ENCODE peak calls at places on chromosome 3, in ten cellular contexts. Y is cardiac fibroblast, R is heart left ventricle, W is sigmoid colon, M is GM12865, J is HFF-Myc, Z is GM23338, U is astrocyte of the spinal cord, Q is fibroblast of mammary gland, L is uterus. B is an unnamed sample.

GRCh38 chr3:22713936-22714335 is 489.2 kb upstream of the UBE2E2 start:
- DNase-seq in Y (peak; percentile 68), R (no peak), W (no peak), M (no peak), J (no peak), Z (no peak), U (peak; percentile 79), Q (peak; percentile 90), L (no peak), B (peak; percentile 33)

GRCh38 chr3:186452517-186452916 is 90.5 kb upstream of the DGKG start:
- DNase-seq in Y (peak; percentile 85), R (no peak), W (no peak), M (no peak), J (peak; percentile 44), Z (no peak), U (peak; percentile 89), Q (peak; percentile 91), L (no peak), B (peak; percentile 87)

GRCh38 chr3:24111711-24112110 is 166.6 kb downstream of the NR1D2 start:
- DNase-seq in Y (no peak), R (no peak), W (no peak), M (no peak), J (no peak), Z (no peak), U (no peak), Q (peak; percentile 37), L (no peak), B (no peak)

GRCh38 chr3:14909250-14909649 is 38.1 kb upstream of the NR2C2 start:
- DNase-seq in Y (no peak), R (no peak), W (no peak), M (no peak), J (no peak), Z (no peak), U (no peak), Q (no peak), L (no peak), B (no peak)

GRCh38 chr3:40088527-40089170 is 220.9 kb upstream of the EIF1B start:
- DNase-seq in Y (no peak), R (no peak), W (no peak), M (no peak), J (no peak), Z (peak; percentile 11), U (no peak), Q (no peak), L (no peak), B (no peak)

GRCh38 chr3:188956839-188957489 is 214.8 kb upstream of the TPRG1 start:
- DNase-seq in Y (peak; percentile 84), R (no peak), W (no peak), M (peak; percentile 45), J (no peak), Z (peak; percentile 89), U (peak; percentile 80), Q (peak; percentile 80), L (peak; percentile 62), B (peak; percentile 62)

GRCh38 chr3:40631341-40631995 is 106.7 kb downstream of the ZNF621 start:
- DNase-seq in Y (no peak), R (no peak), W (no peak), M (no peak), J (no peak), Z (no peak), U (no peak), Q (no peak), L (no peak), B (no peak)

GRCh38 chr3:189233225-189233858 is 61.6 kb downstream of the TPRG1 start:
- DNase-seq in Y (peak; percentile 78), R (peak; percentile 66), W (no peak), M (peak; percentile 52), J (peak; percentile 22), Z (peak; percentile 81), U (peak; percentile 65), Q (peak; percentile 79), L (peak; percentile 46), B (peak; percentile 35)

GRCh38 chr3:69740103-69741021 is 1.1 kb downstream of the MITF start:
- DNase-seq in Y (no peak), R (peak; percentile 40), W (peak; percentile 68), M (peak; percentile 11), J (no peak), Z (peak; percentile 88), U (no peak), Q (no peak), L (peak; percentile 62), B (no peak)

GRCh38 chr3:195171093-195171873 is 99.7 kb downstream of the XXYLT1 start:
- DNase-seq in Y (no peak), R (peak; percentile 58), W (no peak), M (no peak), J (no peak), Z (no peak), U (no peak), Q (no peak), L (peak; percentile 18), B (no peak)

GRCh38 chr3:53581671-53582070 is 87.3 kb downstream of the CACNA1D start:
- DNase-seq in Y (no peak), R (no peak), W (no peak), M (peak; percentile 5), J (peak; percentile 20), Z (no peak), U (peak; percentile 1), Q (peak; percentile 42), L (no peak), B (no peak)

GRCh38 chr3:195129644-195130492 is 141.1 kb downstream of the XXYLT1 start:
- DNase-seq in Y (peak; percentile 42), R (no peak), W (no peak), M (peak; percentile 98), J (no peak), Z (no peak), U (peak; percentile 31), Q (peak; percentile 63), L (no peak), B (no peak)

GRCh38 chr3:39135170-39135805 is 18.1 kb downstream of the CSRNP1 start:
- DNase-seq in Y (no peak), R (peak; percentile 71), W (peak; percentile 62), M (no peak), J (no peak), Z (no peak), U (no peak), Q (no peak), L (peak; percentile 56), B (no peak)

GRCh38 chr3:14988988-14989394 is 41.6 kb downstream of the NR2C2 start:
- DNase-seq in Y (no peak), R (no peak), W (no peak), M (peak; percentile 94), J (no peak), Z (peak; percentile 79), U (no peak), Q (peak; percentile 1), L (no peak), B (no peak)

GRCh38 chr3:137764001-137764433 is at the start of gene SOX14:
- DNase-seq in Y (no peak), R (no peak), W (no peak), M (no peak), J (no peak), Z (peak; percentile 98), U (no peak), Q (no peak), L (no peak), B (no peak)

GRCh38 chr3:68089572-68089991 is 435.2 kb upstream of the SUCLG2 start:
- DNase-seq in Y (no peak), R (no peak), W (no peak), M (no peak), J (no peak), Z (no peak), U (peak; percentile 33), Q (no peak), L (no peak), B (peak; percentile 48)

GRCh38 chr3:7813412-7813811 is 688.2 kb upstream of the LMCD1 start:
- DNase-seq in Y (no peak), R (no peak), W (no peak), M (no peak), J (no peak), Z (peak; percentile 7), U (no peak), Q (no peak), L (no peak), B (no peak)

GRCh38 chr3:45929042-45929679 is 14.1 kb upstream of the CXCR6 start:
- DNase-seq in Y (peak; percentile 36), R (no peak), W (peak; percentile 65), M (peak; percentile 75), J (no peak), Z (peak; percentile 64), U (no peak), Q (peak; percentile 31), L (no peak), B (no peak)
- TF ChIP-seq CTCF in Y (peak; percentile 86), R (peak; percentile 48), W (peak; percentile 13), M (peak; percentile 94), J (peak; percentile 82), Z (peak; percentile 80), U (peak; percentile 87), Q (peak; percentile 80), L (peak; percentile 38), B (peak; percentile 78)

DNA sequence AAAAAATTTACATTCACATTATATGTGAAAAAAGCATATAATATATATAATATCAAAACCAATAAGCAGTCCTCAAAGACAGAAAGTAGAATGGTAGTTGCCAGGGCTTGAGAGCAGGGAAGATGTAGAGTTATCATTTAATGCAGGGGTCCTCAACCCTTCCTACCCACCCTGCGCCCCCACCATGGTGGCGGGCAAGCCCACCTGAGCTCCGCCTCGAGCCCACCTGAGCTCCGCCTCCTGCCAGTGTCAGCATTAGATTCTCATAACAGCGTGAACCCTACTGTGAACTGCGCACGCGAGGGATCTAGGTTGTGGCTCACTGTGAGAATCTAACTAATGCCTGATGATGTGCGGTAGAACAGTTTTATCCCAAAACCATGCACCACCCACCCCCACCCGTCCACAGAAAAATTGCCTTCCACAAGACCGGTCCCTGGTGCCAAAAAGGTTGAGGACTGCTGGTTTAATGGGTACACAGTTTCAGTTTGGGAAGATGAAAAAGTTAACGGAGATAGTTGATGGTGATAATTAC is 3.0 kb downstream of the TRIM59 start:
- DNase-seq in Y (no peak), R (no peak), W (no peak), M (no peak), J (no peak), Z (no peak), U (no peak), Q (no peak), L (no peak), B (no peak)
- H3K4me3 ChIP-seq in Y (no peak overlapping the region), R (no peak overlapping the region), W (no peak overlapping the region), M (no peak overlapping the region), J (peak overlapping the region; percentile 89), Z (peak overlapping the region; percentile 65), U (no peak overlapping the region), Q (no peak overlapping the region), L (no peak overlapping the region), B (no peak overlapping the region)

DNA sequence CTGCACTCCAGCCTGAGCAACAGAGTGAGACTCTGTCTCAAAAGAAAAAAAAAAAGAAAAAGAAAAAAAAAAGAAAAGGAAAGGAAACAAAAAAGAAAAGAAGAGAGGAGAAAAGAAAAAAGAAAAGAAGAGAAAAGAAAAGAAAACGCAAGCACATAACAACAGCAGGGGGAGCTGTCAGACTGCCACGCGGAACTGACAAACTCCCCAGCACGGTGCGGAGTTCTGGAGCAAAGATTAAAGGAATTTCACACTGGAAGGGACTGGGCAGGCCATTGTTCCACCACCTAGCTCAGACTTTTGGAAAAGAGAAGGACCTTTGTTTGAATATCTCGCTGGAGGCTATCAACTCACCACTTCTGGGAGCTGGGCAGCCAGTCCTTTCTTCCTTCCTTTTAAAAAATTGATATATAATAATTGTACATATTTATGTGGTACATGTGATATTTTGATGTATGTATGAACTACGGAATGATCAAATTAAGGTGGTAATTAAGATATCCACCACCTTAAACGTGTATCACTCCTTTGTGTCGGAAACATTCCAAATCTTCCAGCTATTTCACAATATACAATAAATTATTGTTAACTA is 40.5 kb downstream of the DPPA2 start:
- DNase-seq in Y (peak; percentile 67), R (no peak), W (no peak), M (peak; percentile 1), J (no peak), Z (peak; percentile 85), U (peak; percentile 60), Q (peak; percentile 30), L (no peak), B (peak; percentile 33)
- TF ChIP-seq CTCF in Y (peak; percentile 55), R (peak; percentile 61), W (peak; percentile 31), M (peak; percentile 17), J (peak; percentile 28), Z (peak; percentile 95), U (peak; percentile 78), Q (peak; percentile 56), L (no peak), B (peak; percentile 75)

GRCh38 chr3:139676634-139677197 is 1.1 kb downstream of the NMNAT3 start:
- DNase-seq in Y (no peak), R (no peak), W (no peak), M (no peak), J (no peak), Z (no peak), U (no peak), Q (no peak), L (no peak), B (no peak)
- H3K4me3 ChIP-seq in Y (no peak overlapping the region), R (peak overlapping the region; percentile 65), W (peak overlapping the region; percentile 91), M (no peak overlapping the region), J (no peak overlapping the region), Z (peak overlapping the region; percentile 88), U (no peak overlapping the region), Q (no peak overlapping the region), L (no peak overlapping the region), B (no peak overlapping the region)